ENCODE peak calls at places on chromosomes 11 and 22, in six cellular contexts. One of them, this sample, is unnamed.

GRCh38 chr11:134438533-134438932 is 26.5 kb upstream of the B3GAT1 start:
- DNase-seq in HepG2: no peak
- DNase-seq in HCT116: no peak
- DNase-seq in K562: no peak
- DNase-seq in H1: no peak
- DNase-seq in GM12878: no peak
- DNase-seq in this sample: no peak

GRCh38 chr22:30459206-30460052 is 12.4 kb downstream of the SEC14L3 start:
- DNase-seq in HepG2: peak
- DNase-seq in HCT116: no peak
- DNase-seq in K562: peak
- DNase-seq in H1: peak
- DNase-seq in GM12878: no peak
- DNase-seq in this sample: no peak

GRCh38 chr11:122656631-122657101 is 1.1 kb downstream of the UBASH3B start:
- DNase-seq in HepG2: no peak
- DNase-seq in HCT116: no peak
- DNase-seq in K562: no peak
- DNase-seq in H1: no peak
- DNase-seq in GM12878: no peak
- DNase-seq in this sample: no peak

GRCh38 chr22:11627798-11628650 is 3900.0 kb upstream of the OR11H1 start:
- DNase-seq in HepG2: no peak
- DNase-seq in HCT116: no peak
- DNase-seq in K562: no peak
- DNase-seq in H1: no peak
- DNase-seq in GM12878: no peak
- DNase-seq in this sample: peak

GRCh38 chr11:125404811-125405481 is 91.1 kb downstream of the FEZ1 start:
- DNase-seq in HepG2: peak
- DNase-seq in HCT116: peak
- DNase-seq in K562: peak
- DNase-seq in H1: peak
- DNase-seq in GM12878: no peak
- DNase-seq in this sample: peak

GRCh38 chr11:134675983-134676382 is 263.9 kb upstream of the B3GAT1 start:
- DNase-seq in HepG2: no peak
- DNase-seq in HCT116: no peak
- DNase-seq in K562: no peak
- DNase-seq in H1: no peak
- DNase-seq in GM12878: no peak
- DNase-seq in this sample: no peak

GRCh38 chr22:46024136-46024840 is 47.3 kb upstream of the WNT7B start:
- DNase-seq in HepG2: no peak
- DNase-seq in HCT116: no peak
- DNase-seq in K562: no peak
- DNase-seq in H1: no peak
- DNase-seq in GM12878: no peak
- DNase-seq in this sample: no peak

GRCh38 chr11:3807856-3808845 is at the start of gene PGAP2:
- DNase-seq in HepG2: peak
- DNase-seq in HCT116: peak
- DNase-seq in K562: peak
- DNase-seq in H1: peak
- DNase-seq in GM12878: no peak
- DNase-seq in this sample: peak

GRCh38 chr22:22178566-22178965 is 66.0 kb upstream of the VPREB1 start:
- DNase-seq in HepG2: no peak
- DNase-seq in HCT116: no peak
- DNase-seq in K562: no peak
- DNase-seq in H1: no peak
- DNase-seq in GM12878: no peak
- DNase-seq in this sample: no peak

GRCh38 chr22:44970291-44970690 is 39.5 kb downstream of the PHF21B start:
- DNase-seq in HepG2: no peak
- DNase-seq in HCT116: no peak
- DNase-seq in K562: no peak
- DNase-seq in H1: no peak
- DNase-seq in GM12878: no peak
- DNase-seq in this sample: no peak

GRCh38 chr11:126791991-126792390 is 208.6 kb downstream of the KIRREL3 start:
- DNase-seq in HepG2: no peak
- DNase-seq in HCT116: no peak
- DNase-seq in K562: no peak
- DNase-seq in H1: no peak
- DNase-seq in GM12878: no peak
- DNase-seq in this sample: no peak

GRCh38 chr11:3127706-3128355 is 37.3 kb downstream of the OSBPL5 start:
- DNase-seq in HepG2: no peak
- DNase-seq in HCT116: no peak
- DNase-seq in K562: no peak
- DNase-seq in H1: no peak
- DNase-seq in GM12878: no peak
- DNase-seq in this sample: no peak

GRCh38 chr11:63875506-63875905 is 36.6 kb downstream of the MARK2 start:
- DNase-seq in HepG2: no peak
- DNase-seq in HCT116: no peak
- DNase-seq in K562: no peak
- DNase-seq in H1: no peak
- DNase-seq in GM12878: no peak
- DNase-seq in this sample: no peak

GRCh38 chr22:28710112-28710888 is 30.7 kb upstream of the TTC28 start:
- DNase-seq in HepG2: peak
- DNase-seq in HCT116: no peak
- DNase-seq in K562: no peak
- DNase-seq in H1: no peak
- DNase-seq in GM12878: no peak
- DNase-seq in this sample: peak

GRCh38 chr22:30890689-30891442 is 77.7 kb downstream of the MORC2 start:
- DNase-seq in HepG2: no peak
- DNase-seq in HCT116: peak
- DNase-seq in K562: peak
- DNase-seq in H1: peak
- DNase-seq in GM12878: no peak
- DNase-seq in this sample: peak

GRCh38 chr11:7514099-7514725 is 413 bp downstream of the PPFIBP2 start:
- DNase-seq in HepG2: no peak
- DNase-seq in HCT116: no peak
- DNase-seq in K562: no peak
- DNase-seq in H1: no peak
- DNase-seq in GM12878: no peak
- DNase-seq in this sample: no peak

GRCh38 chr11:130721736-130722135 is 194.5 kb downstream of the SNX19 start:
- DNase-seq in HepG2: no peak
- DNase-seq in HCT116: no peak
- DNase-seq in K562: no peak
- DNase-seq in H1: no peak
- DNase-seq in GM12878: no peak
- DNase-seq in this sample: no peak

GRCh38 chr11:124313131-124313530 is 618 bp downstream of the OR8D1 start:
- DNase-seq in HepG2: no peak
- DNase-seq in HCT116: no peak
- DNase-seq in K562: no peak
- DNase-seq in H1: no peak
- DNase-seq in GM12878: no peak
- DNase-seq in this sample: no peak

GRCh38 chr22:25882366-25882765 is 140.4 kb downstream of the MYO18B start:
- DNase-seq in HepG2: no peak
- DNase-seq in HCT116: no peak
- DNase-seq in K562: no peak
- DNase-seq in H1: no peak
- DNase-seq in GM12878: no peak
- DNase-seq in this sample: no peak

GRCh38 chr11:128336203-128336602 is 251.2 kb downstream of the ETS1 start:
- DNase-seq in HepG2: peak
- DNase-seq in HCT116: no peak
- DNase-seq in K562: no peak
- DNase-seq in H1: no peak
- DNase-seq in GM12878: no peak
- DNase-seq in this sample: no peak

GRCh38 chr11:113147249-113147648 is 167.1 kb upstream of the TTC12 start:
- DNase-seq in HepG2: no peak
- DNase-seq in HCT116: no peak
- DNase-seq in K562: no peak
- DNase-seq in H1: no peak
- DNase-seq in GM12878: no peak
- DNase-seq in this sample: no peak

GRCh38 chr11:33000181-33000580 is 15.5 kb upstream of the DEPDC7 start:
- DNase-seq in HepG2: no peak
- DNase-seq in HCT116: no peak
- DNase-seq in K562: no peak
- DNase-seq in H1: no peak
- DNase-seq in GM12878: no peak
- DNase-seq in this sample: no peak

GRCh38 chr11:70687716-70688115 is 289.4 kb downstream of the CTTN start:
- DNase-seq in HepG2: no peak
- DNase-seq in HCT116: no peak
- DNase-seq in K562: no peak
- DNase-seq in H1: no peak
- DNase-seq in GM12878: no peak
- DNase-seq in this sample: no peak

GRCh38 chr11:57798905-57799559 is 37.4 kb downstream of the CTNND1 start:
- DNase-seq in HepG2: peak
- DNase-seq in HCT116: peak
- DNase-seq in K562: peak
- DNase-seq in H1: no peak
- DNase-seq in GM12878: no peak
- DNase-seq in this sample: no peak

GRCh38 chr11:127521413-127521812 is 520.8 kb upstream of the KIRREL3 start:
- DNase-seq in HepG2: no peak
- DNase-seq in HCT116: no peak
- DNase-seq in K562: no peak
- DNase-seq in H1: no peak
- DNase-seq in GM12878: no peak
- DNase-seq in this sample: no peak

GRCh38 chr11:36822829-36823228 is 224.8 kb upstream of the RAG2 start:
- DNase-seq in HepG2: no peak
- DNase-seq in HCT116: no peak
- DNase-seq in K562: no peak
- DNase-seq in H1: no peak
- DNase-seq in GM12878: no peak
- DNase-seq in this sample: no peak

GRCh38 chr11:47916361-47916841 is 64.0 kb upstream of the PTPRJ start:
- DNase-seq in HepG2: no peak
- DNase-seq in HCT116: no peak
- DNase-seq in K562: peak
- DNase-seq in H1: no peak
- DNase-seq in GM12878: no peak
- DNase-seq in this sample: peak

GRCh38 chr11:3231851-3232744 is at the start of gene MRGPRE:
- DNase-seq in HepG2: no peak
- DNase-seq in HCT116: no peak
- DNase-seq in K562: peak
- DNase-seq in H1: no peak
- DNase-seq in GM12878: no peak
- DNase-seq in this sample: peak

GRCh38 chr11:61297741-61298140 is 2.6 kb upstream of the VWCE start:
- DNase-seq in HepG2: peak
- DNase-seq in HCT116: no peak
- DNase-seq in K562: no peak
- DNase-seq in H1: no peak
- DNase-seq in GM12878: no peak
- DNase-seq in this sample: no peak

GRCh38 chr11:113778111-113778910 is 1.3 kb upstream of the CLDN25 start:
- DNase-seq in HepG2: peak
- DNase-seq in HCT116: no peak
- DNase-seq in K562: no peak
- DNase-seq in H1: no peak
- DNase-seq in GM12878: no peak
- DNase-seq in this sample: peak

GRCh38 chr11:69193151-69193550 is 37.4 kb downstream of the SMIM38 start:
- DNase-seq in HepG2: no peak
- DNase-seq in HCT116: no peak
- DNase-seq in K562: no peak
- DNase-seq in H1: no peak
- DNase-seq in GM12878: no peak
- DNase-seq in this sample: peak

GRCh38 chr11:78645226-78646202 is 70.8 kb upstream of the NARS2 start:
- DNase-seq in HepG2: peak
- DNase-seq in HCT116: peak
- DNase-seq in K562: peak
- DNase-seq in H1: peak
- DNase-seq in GM12878: peak
- DNase-seq in this sample: peak

GRCh38 chr22:27300661-27301285 is 500.8 kb downstream of the MN1 start:
- DNase-seq in HepG2: no peak
- DNase-seq in HCT116: no peak
- DNase-seq in K562: no peak
- DNase-seq in H1: no peak
- DNase-seq in GM12878: no peak
- DNase-seq in this sample: no peak

GRCh38 chr11:19276859-19277808 is 36.4 kb upstream of the E2F8 start:
- DNase-seq in HepG2: peak
- DNase-seq in HCT116: no peak
- DNase-seq in K562: no peak
- DNase-seq in H1: no peak
- DNase-seq in GM12878: no peak
- DNase-seq in this sample: no peak

GRCh38 chr11:111736191-111736590 is 30.0 kb downstream of the PPP2R1B start:
- DNase-seq in HepG2: no peak
- DNase-seq in HCT116: no peak
- DNase-seq in K562: no peak
- DNase-seq in H1: no peak
- DNase-seq in GM12878: no peak
- DNase-seq in this sample: no peak
- TF ChIP-seq YY1 in HepG2: no peak
- TF ChIP-seq YY1 in HCT116: no peak
- TF ChIP-seq YY1 in K562: no peak
- TF ChIP-seq YY1 in H1: no peak
- TF ChIP-seq YY1 in GM12878: no peak
- TF ChIP-seq YY1 in this sample: no peak

GRCh38 chr11:26144309-26144690 is 187.6 kb upstream of the ANO3 start:
- DNase-seq in HepG2: no peak
- DNase-seq in HCT116: no peak
- DNase-seq in K562: no peak
- DNase-seq in H1: no peak
- DNase-seq in GM12878: no peak
- DNase-seq in this sample: no peak
- TF ChIP-seq RAD21 in HepG2: no peak
- TF ChIP-seq RAD21 in HCT116: no peak
- TF ChIP-seq RAD21 in K562: no peak
- TF ChIP-seq RAD21 in H1: no peak
- TF ChIP-seq RAD21 in GM12878: no peak
- TF ChIP-seq RAD21 in this sample: no peak

GRCh38 chr11:117197006-117197405 is 2.2 kb upstream of the TAGLN start:
- DNase-seq in HepG2: no peak
- DNase-seq in HCT116: no peak
- DNase-seq in K562: no peak
- DNase-seq in H1: no peak
- DNase-seq in GM12878: no peak
- DNase-seq in this sample: no peak
- H3K27ac ChIP-seq in HepG2: no peak
- H3K27ac ChIP-seq in HCT116: no peak
- H3K27ac ChIP-seq in K562: no peak
- H3K27ac ChIP-seq in H1: no peak
- H3K27ac ChIP-seq in GM12878: no peak
- H3K27ac ChIP-seq in this sample: no peak

DNA sequence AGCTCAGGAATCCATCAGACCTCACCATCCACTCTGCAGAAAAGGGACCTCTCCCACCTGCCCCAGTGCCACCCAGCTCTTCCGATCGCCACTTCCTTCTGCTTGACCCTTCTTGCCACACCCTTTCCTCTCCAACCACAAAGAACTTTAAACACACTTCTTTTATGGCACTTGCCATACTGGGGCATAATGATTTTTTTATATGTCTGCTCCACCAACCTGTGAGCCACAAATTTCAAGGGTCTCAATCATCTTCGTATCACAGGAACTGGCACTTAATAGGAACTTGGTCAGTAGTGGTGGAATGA is 11.7 kb upstream of the MYH9 start:
- DNase-seq in HepG2: no peak
- DNase-seq in HCT116: no peak
- DNase-seq in K562: no peak
- DNase-seq in H1: no peak
- DNase-seq in GM12878: no peak
- DNase-seq in this sample: no peak
- TF ChIP-seq YY1 in HepG2: no peak
- TF ChIP-seq YY1 in HCT116: no peak
- TF ChIP-seq YY1 in K562: no peak
- TF ChIP-seq YY1 in H1: no peak
- TF ChIP-seq YY1 in GM12878: no peak
- TF ChIP-seq YY1 in this sample: no peak

This sample was measured in SK-N-SH.